ENCODE peak calls at places on chromosome 1, in eight cellular contexts. One of them, this sample, is unnamed. For H3K4me1 and H3K36me3, the result is how much of the 10 kb centered on the place peaks cover.

GRCh38 chr1:34856697-34857096 is 2.9 kb downstream of the SMIM12 start:
- DNase-seq in uterus: no peak
- DNase-seq in adipocyte: no peak
- DNase-seq in fibroblast of lung: no peak
- DNase-seq in aorta: no peak
- DNase-seq in neuronal stem cell: no peak
- DNase-seq in CD8-positive, alpha-beta memory T cell: no peak
- DNase-seq in MM.1S: no peak
- DNase-seq in this sample: no peak

GRCh38 chr1:209809601-209810000 is 3.7 kb upstream of the IRF6 start:
- DNase-seq in fibroblast of lung: no peak
- DNase-seq in MM.1S: no peak
- DNase-seq in adipocyte: no peak
- DNase-seq in uterus: no peak
- DNase-seq in aorta: no peak
- DNase-seq in neuronal stem cell: no peak
- DNase-seq in CD8-positive, alpha-beta memory T cell: no peak
- DNase-seq in this sample: no peak

GRCh38 chr1:7248828-7249227 is 463.6 kb downstream of the CAMTA1 start:
- DNase-seq in adipocyte: no peak
- DNase-seq in MM.1S: no peak
- DNase-seq in fibroblast of lung: no peak
- DNase-seq in aorta: no peak
- DNase-seq in CD8-positive, alpha-beta memory T cell: no peak
- DNase-seq in uterus: no peak
- DNase-seq in neuronal stem cell: no peak
- DNase-seq in this sample: no peak

GRCh38 chr1:97668945-97669344 is 251.9 kb downstream of the DPYD start:
- DNase-seq in adipocyte: peak
- DNase-seq in MM.1S: peak
- DNase-seq in CD8-positive, alpha-beta memory T cell: no peak
- DNase-seq in aorta: no peak
- DNase-seq in uterus: no peak
- DNase-seq in neuronal stem cell: no peak
- DNase-seq in fibroblast of lung: peak
- DNase-seq in this sample: no peak

GRCh38 chr1:111422546-111423391 is 4.8 kb downstream of the OVGP1 start:
- DNase-seq in neuronal stem cell: no peak
- DNase-seq in MM.1S: no peak
- DNase-seq in aorta: no peak
- DNase-seq in CD8-positive, alpha-beta memory T cell: no peak
- DNase-seq in adipocyte: peak
- DNase-seq in fibroblast of lung: no peak
- DNase-seq in uterus: no peak
- DNase-seq in this sample: no peak

GRCh38 chr1:10909697-10910489 is 102.6 kb upstream of the TARDBP start:
- DNase-seq in MM.1S: peak
- DNase-seq in fibroblast of lung: no peak
- DNase-seq in CD8-positive, alpha-beta memory T cell: peak
- DNase-seq in adipocyte: peak
- DNase-seq in aorta: no peak
- DNase-seq in neuronal stem cell: no peak
- DNase-seq in uterus: no peak
- DNase-seq in this sample: peak

GRCh38 chr1:37926061-37926924 is 20.6 kb downstream of the INPP5B start:
- DNase-seq in aorta: no peak
- DNase-seq in uterus: no peak
- DNase-seq in MM.1S: no peak
- DNase-seq in fibroblast of lung: no peak
- DNase-seq in adipocyte: no peak
- DNase-seq in CD8-positive, alpha-beta memory T cell: no peak
- DNase-seq in neuronal stem cell: no peak
- DNase-seq in this sample: no peak

GRCh38 chr1:210764536-210764935 is 369.4 kb downstream of the KCNH1 start:
- DNase-seq in uterus: no peak
- DNase-seq in aorta: no peak
- DNase-seq in MM.1S: no peak
- DNase-seq in adipocyte: no peak
- DNase-seq in CD8-positive, alpha-beta memory T cell: no peak
- DNase-seq in neuronal stem cell: no peak
- DNase-seq in fibroblast of lung: no peak
- DNase-seq in this sample: no peak

GRCh38 chr1:4978660-4979390 is 324.4 kb downstream of the AJAP1 start:
- DNase-seq in CD8-positive, alpha-beta memory T cell: no peak
- DNase-seq in fibroblast of lung: no peak
- DNase-seq in neuronal stem cell: no peak
- DNase-seq in aorta: peak
- DNase-seq in uterus: no peak
- DNase-seq in MM.1S: no peak
- DNase-seq in adipocyte: no peak
- DNase-seq in this sample: no peak

DNA sequence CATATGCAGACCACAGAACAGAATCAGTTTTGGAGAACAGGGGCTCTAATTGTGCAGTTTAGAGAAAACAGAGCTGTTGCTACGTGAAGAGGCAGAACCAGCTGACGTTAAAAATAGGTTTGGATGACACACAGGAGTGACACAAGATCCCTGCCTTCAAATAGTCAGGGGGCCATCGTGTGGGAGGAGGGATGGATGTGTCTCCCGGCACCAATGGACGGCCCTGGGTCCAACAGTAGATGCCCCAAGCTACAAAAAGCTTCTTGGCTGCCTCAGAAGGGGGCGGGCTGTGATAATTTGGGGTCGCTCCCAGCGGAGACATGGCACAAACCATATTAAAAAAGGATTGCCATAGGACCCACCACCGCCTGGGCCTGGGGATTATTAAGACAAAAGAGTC is 87.9 kb downstream of the MRPL37 start:
- DNase-seq in adipocyte: no peak
- DNase-seq in fibroblast of lung: no peak
- DNase-seq in uterus: no peak
- DNase-seq in aorta: no peak
- DNase-seq in MM.1S: no peak
- DNase-seq in CD8-positive, alpha-beta memory T cell: no peak
- DNase-seq in neuronal stem cell: no peak
- DNase-seq in this sample: no peak
- H3K4me3 ChIP-seq in adipocyte: no peak
- H3K4me3 ChIP-seq in fibroblast of lung: no peak
- H3K4me3 ChIP-seq in uterus: no peak
- H3K4me3 ChIP-seq in aorta: no peak
- H3K4me3 ChIP-seq in MM.1S: no peak
- H3K4me3 ChIP-seq in CD8-positive, alpha-beta memory T cell: no peak
- H3K4me3 ChIP-seq in neuronal stem cell: no peak
- H3K4me3 ChIP-seq in this sample: no peak

DNA sequence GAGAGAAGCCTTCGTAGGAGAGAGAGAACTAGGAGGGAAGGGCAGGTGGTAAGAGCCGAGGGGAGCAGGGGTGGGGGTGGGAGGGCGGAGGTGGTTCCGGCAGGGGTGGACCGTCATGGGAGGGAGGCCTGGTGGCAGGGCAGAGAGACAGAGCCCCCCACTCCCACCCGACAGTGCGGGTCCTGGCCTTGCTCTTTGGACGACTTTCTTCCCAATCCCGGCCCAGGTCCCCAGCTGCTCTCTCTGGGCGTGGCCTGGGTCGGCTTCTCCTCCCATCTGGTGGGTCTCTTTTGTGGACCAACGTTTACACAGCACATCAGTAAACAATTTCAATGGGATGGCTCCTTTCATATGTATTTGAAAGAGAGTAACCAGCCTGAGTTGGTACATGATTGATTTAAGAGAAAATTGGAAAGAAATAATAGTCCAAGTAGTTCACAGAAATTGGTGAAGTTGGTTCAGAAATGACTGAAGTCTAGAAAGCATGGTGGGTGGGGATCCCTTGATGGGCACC is 56.9 kb downstream of the LDLRAD2 start:
- DNase-seq in adipocyte: no peak
- DNase-seq in neuronal stem cell: no peak
- DNase-seq in aorta: no peak
- DNase-seq in CD8-positive, alpha-beta memory T cell: no peak
- DNase-seq in fibroblast of lung: no peak
- DNase-seq in uterus: no peak
- DNase-seq in MM.1S: no peak
- DNase-seq in this sample: no peak
- H3K4me1 ChIP-seq in adipocyte: under half
- H3K4me1 ChIP-seq in neuronal stem cell: under half
- H3K4me1 ChIP-seq in aorta: under half
- H3K4me1 ChIP-seq in CD8-positive, alpha-beta memory T cell: under half
- H3K4me1 ChIP-seq in fibroblast of lung: under half
- H3K4me1 ChIP-seq in uterus: under half
- H3K4me1 ChIP-seq in MM.1S: under half
- H3K4me1 ChIP-seq in this sample: under half

GRCh38 chr1:91676030-91676429 is 175.4 kb downstream of the CDC7 start:
- DNase-seq in adipocyte: no peak
- DNase-seq in aorta: no peak
- DNase-seq in neuronal stem cell: no peak
- DNase-seq in MM.1S: no peak
- DNase-seq in CD8-positive, alpha-beta memory T cell: no peak
- DNase-seq in fibroblast of lung: no peak
- DNase-seq in uterus: no peak
- DNase-seq in this sample: no peak

GRCh38 chr1:91680556-91680955 is 179.9 kb downstream of the CDC7 start:
- DNase-seq in MM.1S: no peak
- DNase-seq in adipocyte: no peak
- DNase-seq in fibroblast of lung: no peak
- DNase-seq in neuronal stem cell: no peak
- DNase-seq in CD8-positive, alpha-beta memory T cell: no peak
- DNase-seq in uterus: no peak
- DNase-seq in aorta: no peak
- DNase-seq in this sample: no peak

GRCh38 chr1:91682882-91683597 is 182.4 kb downstream of the CDC7 start:
- DNase-seq in uterus: no peak
- DNase-seq in CD8-positive, alpha-beta memory T cell: no peak
- DNase-seq in MM.1S: no peak
- DNase-seq in adipocyte: no peak
- DNase-seq in aorta: no peak
- DNase-seq in neuronal stem cell: no peak
- DNase-seq in fibroblast of lung: no peak
- DNase-seq in this sample: no peak

GRCh38 chr1:91683598-91683951 is 182.9 kb downstream of the CDC7 start:
- DNase-seq in MM.1S: no peak
- DNase-seq in CD8-positive, alpha-beta memory T cell: no peak
- DNase-seq in adipocyte: no peak
- DNase-seq in fibroblast of lung: no peak
- DNase-seq in neuronal stem cell: no peak
- DNase-seq in uterus: no peak
- DNase-seq in aorta: peak
- DNase-seq in this sample: peak

GRCh38 chr1:91679446-91679845 is 178.8 kb downstream of the CDC7 start:
- DNase-seq in neuronal stem cell: no peak
- DNase-seq in fibroblast of lung: no peak
- DNase-seq in aorta: no peak
- DNase-seq in uterus: no peak
- DNase-seq in MM.1S: no peak
- DNase-seq in CD8-positive, alpha-beta memory T cell: no peak
- DNase-seq in adipocyte: no peak
- DNase-seq in this sample: no peak
- H3K36me3 ChIP-seq in neuronal stem cell: under half
- H3K36me3 ChIP-seq in fibroblast of lung: under half
- H3K36me3 ChIP-seq in aorta: under half
- H3K36me3 ChIP-seq in uterus: under half
- H3K36me3 ChIP-seq in MM.1S: under half
- H3K36me3 ChIP-seq in CD8-positive, alpha-beta memory T cell: under half
- H3K36me3 ChIP-seq in adipocyte: under half
- H3K36me3 ChIP-seq in this sample: under half

GRCh38 chr1:66335125-66335524 is 198.8 kb upstream of the SGIP1 start:
- DNase-seq in uterus: no peak
- DNase-seq in MM.1S: no peak
- DNase-seq in adipocyte: no peak
- DNase-seq in CD8-positive, alpha-beta memory T cell: no peak
- DNase-seq in neuronal stem cell: no peak
- DNase-seq in fibroblast of lung: no peak
- DNase-seq in aorta: no peak
- DNase-seq in this sample: no peak

GRCh38 chr1:66332524-66332853 is 201.5 kb upstream of the SGIP1 start:
- DNase-seq in aorta: no peak
- DNase-seq in MM.1S: no peak
- DNase-seq in adipocyte: no peak
- DNase-seq in fibroblast of lung: no peak
- DNase-seq in neuronal stem cell: no peak
- DNase-seq in uterus: no peak
- DNase-seq in CD8-positive, alpha-beta memory T cell: no peak
- DNase-seq in this sample: no peak

GRCh38 chr1:66334311-66334710 is 199.6 kb upstream of the SGIP1 start:
- DNase-seq in adipocyte: no peak
- DNase-seq in aorta: no peak
- DNase-seq in CD8-positive, alpha-beta memory T cell: no peak
- DNase-seq in fibroblast of lung: no peak
- DNase-seq in uterus: no peak
- DNase-seq in MM.1S: no peak
- DNase-seq in neuronal stem cell: no peak
- DNase-seq in this sample: no peak

GRCh38 chr1:66331641-66332523 is 202.1 kb upstream of the SGIP1 start:
- DNase-seq in MM.1S: peak
- DNase-seq in adipocyte: peak
- DNase-seq in aorta: peak
- DNase-seq in uterus: peak
- DNase-seq in fibroblast of lung: peak
- DNase-seq in CD8-positive, alpha-beta memory T cell: peak
- DNase-seq in neuronal stem cell: peak
- DNase-seq in this sample: no peak

GRCh38 chr1:66333463-66334232 is 200.3 kb upstream of the SGIP1 start:
- DNase-seq in neuronal stem cell: no peak
- DNase-seq in fibroblast of lung: no peak
- DNase-seq in MM.1S: no peak
- DNase-seq in uterus: no peak
- DNase-seq in CD8-positive, alpha-beta memory T cell: no peak
- DNase-seq in adipocyte: peak
- DNase-seq in aorta: no peak
- DNase-seq in this sample: no peak
- H3K4me3 ChIP-seq in neuronal stem cell: peak
- H3K4me3 ChIP-seq in fibroblast of lung: no peak
- H3K4me3 ChIP-seq in MM.1S: peak
- H3K4me3 ChIP-seq in uterus: peak
- H3K4me3 ChIP-seq in CD8-positive, alpha-beta memory T cell: peak
- H3K4me3 ChIP-seq in adipocyte: no peak
- H3K4me3 ChIP-seq in aorta: peak
- H3K4me3 ChIP-seq in this sample: peak